ENCODE peak calls at places on chromosomes 7 and 10, in seven cellular contexts. D, Z, L, P, J, R and U are unnamed samples.

GRCh38 chr10:127492607-127493250 is 56.4 kb upstream of the NPS start:
- DNase-seq in D (peak), Z (no peak), L (no peak), P (no peak), J (no peak), R (no peak), U (no peak)

GRCh38 chr10:30027057-30028005 is 32.1 kb downstream of the JCAD start:
- DNase-seq in D (peak), Z (peak), L (peak), P (no peak), J (peak), R (peak), U (no peak)

GRCh38 chr10:91088300-91089140 is 131.9 kb upstream of the PCGF5 start:
- DNase-seq in D (peak), Z (peak), L (no peak), P (peak), J (no peak), R (no peak), U (no peak)

GRCh38 chr10:128070721-128071416 is 55.4 kb downstream of the MKI67 start:
- DNase-seq in D (no peak), Z (no peak), L (no peak), P (no peak), J (no peak), R (no peak), U (no peak)

GRCh38 chr7:146319625-146320024 is 203.0 kb downstream of the CNTNAP2 start:
- DNase-seq in D (no peak), Z (no peak), L (no peak), P (no peak), J (no peak), R (no peak), U (no peak)

GRCh38 chr10:101003639-101004206 is 4.1 kb downstream of the LZTS2 start:
- DNase-seq in D (no peak), Z (no peak), L (no peak), P (no peak), J (no peak), R (no peak), U (no peak)

GRCh38 chr10:67664936-67665335 is 31.1 kb downstream of the CTNNA3 start:
- DNase-seq in D (no peak), Z (peak), L (no peak), P (no peak), J (no peak), R (no peak), U (peak)

GRCh38 chr7:45574521-45575500 is 643 bp downstream of the ADCY1 start:
- DNase-seq in D (no peak), Z (peak), L (no peak), P (peak), J (peak), R (no peak), U (no peak)

GRCh38 chr10:45558406-45558805 is 114.2 kb downstream of the ZFAND4 start:
- DNase-seq in D (peak), Z (no peak), L (no peak), P (no peak), J (peak), R (no peak), U (no peak)

GRCh38 chr10:1366277-1366676 is 310.1 kb downstream of the WDR37 start:
- DNase-seq in D (no peak), Z (no peak), L (no peak), P (no peak), J (no peak), R (no peak), U (no peak)

GRCh38 chr7:94174956-94175355 is 170.8 kb upstream of the BET1 start:
- DNase-seq in D (no peak), Z (no peak), L (no peak), P (no peak), J (no peak), R (no peak), U (no peak)

GRCh38 chr7:92498557-92498956 is 20.8 kb upstream of the ERVW-1 start:
- DNase-seq in D (no peak), Z (no peak), L (no peak), P (no peak), J (no peak), R (no peak), U (no peak)

GRCh38 chr7:138917771-138918170 is 63.4 kb downstream of the KIAA1549 start:
- DNase-seq in D (no peak), Z (no peak), L (no peak), P (peak), J (no peak), R (no peak), U (no peak)

GRCh38 chr10:51176976-51177690 is 102.8 kb downstream of the PRKG1 start:
- DNase-seq in D (no peak), Z (peak), L (no peak), P (peak), J (no peak), R (no peak), U (peak)

GRCh38 chr10:132341781-132342180 is 9.8 kb downstream of the LRRC27 start:
- DNase-seq in D (no peak), Z (no peak), L (no peak), P (no peak), J (no peak), R (no peak), U (no peak)

GRCh38 chr10:105770813-105771212 is 1129.7 kb downstream of the SORCS3 start:
- DNase-seq in D (no peak), Z (no peak), L (no peak), P (no peak), J (no peak), R (no peak), U (no peak)

GRCh38 chr10:131854579-131855335 is 46.1 kb upstream of the PPP2R2D start:
- DNase-seq in D (no peak), Z (no peak), L (no peak), P (no peak), J (no peak), R (no peak), U (no peak)

GRCh38 chr7:49001610-49002033 is 77.3 kb downstream of the CDC14C start:
- DNase-seq in D (peak), Z (peak), L (no peak), P (peak), J (peak), R (no peak), U (no peak)

GRCh38 chr7:43450894-43451293 is 132.0 kb upstream of the STK17A start:
- DNase-seq in D (no peak), Z (no peak), L (no peak), P (no peak), J (no peak), R (no peak), U (no peak)

GRCh38 chr7:43456200-43456599 is 126.7 kb upstream of the STK17A start:
- DNase-seq in D (peak), Z (no peak), L (no peak), P (peak), J (no peak), R (no peak), U (no peak)

GRCh38 chr7:43458330-43458729 is 124.6 kb upstream of the STK17A start:
- DNase-seq in D (no peak), Z (no peak), L (no peak), P (no peak), J (no peak), R (no peak), U (no peak)

GRCh38 chr7:43458746-43459337 is 124.1 kb upstream of the STK17A start:
- DNase-seq in D (no peak), Z (no peak), L (no peak), P (no peak), J (peak), R (no peak), U (no peak)

DNA sequence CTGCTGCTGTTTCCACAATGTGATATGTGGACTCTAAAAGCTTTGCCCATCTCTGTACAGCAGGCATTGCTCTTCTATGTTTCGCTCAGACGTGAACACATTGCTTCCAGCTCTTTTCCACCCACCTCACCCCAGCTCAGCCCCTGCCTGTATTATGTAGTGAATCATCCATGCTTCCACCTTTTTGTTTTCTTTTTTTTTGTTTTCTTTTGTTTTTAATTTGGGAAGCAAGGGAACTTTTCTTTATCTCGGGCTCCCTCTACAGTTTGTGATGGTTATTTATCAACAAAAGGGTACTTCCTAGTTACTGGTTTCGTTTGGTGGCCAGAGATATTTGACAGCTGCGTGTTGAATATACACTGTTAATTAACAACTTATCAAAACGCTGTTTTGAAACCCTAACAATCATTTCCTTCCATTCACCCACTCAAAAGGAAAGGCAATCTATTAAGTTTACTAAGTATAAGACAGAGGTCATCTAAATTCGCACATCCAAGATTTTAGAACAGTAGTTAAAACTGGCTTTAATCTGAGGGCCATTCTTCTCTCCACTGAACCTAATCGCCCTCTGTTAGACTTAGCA is 127.9 kb upstream of the STK17A start:
- DNase-seq in D (peak), Z (peak), L (no peak), P (peak), J (no peak), R (no peak), U (no peak)
- H3K4me3 ChIP-seq in D (no peak), Z (no peak), L (no peak), P (no peak), J (no peak), R (no peak), U (no peak)

DNA sequence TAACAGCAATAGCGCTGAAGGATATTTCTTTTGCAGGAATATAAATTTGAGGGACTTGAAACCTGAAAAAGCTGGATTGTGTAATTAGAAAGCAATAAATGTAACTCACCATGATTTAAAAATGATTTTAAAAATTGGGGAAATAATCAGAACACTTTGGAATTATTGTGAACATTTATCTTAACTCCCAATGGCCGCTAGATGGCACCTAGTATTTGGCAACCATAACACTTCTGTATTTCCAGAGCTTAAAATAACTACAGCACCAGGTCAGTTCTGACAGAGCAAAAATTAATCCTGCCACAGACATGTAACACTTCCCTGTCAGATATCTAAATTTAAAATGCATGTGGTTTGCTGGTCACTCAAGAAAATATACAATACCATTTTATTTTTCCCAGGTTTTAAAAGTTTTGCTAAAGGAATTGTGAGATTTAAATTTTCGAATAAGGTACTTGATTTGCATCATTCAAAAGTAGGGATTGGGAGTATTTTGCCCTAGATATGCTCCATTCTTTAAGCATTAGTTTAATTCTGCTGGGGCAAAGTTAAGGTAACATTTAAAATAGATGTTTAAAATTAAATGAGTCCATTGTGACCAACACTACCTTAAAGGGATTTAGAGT is 144.5 kb downstream of the PPP1R3A start:
- DNase-seq in D (peak), Z (peak), L (no peak), P (peak), J (peak), R (no peak), U (peak)
- TF ChIP-seq CTCF in D (peak), Z (peak), L (no peak), P (peak), J (peak), R (peak), U (peak)

DNA sequence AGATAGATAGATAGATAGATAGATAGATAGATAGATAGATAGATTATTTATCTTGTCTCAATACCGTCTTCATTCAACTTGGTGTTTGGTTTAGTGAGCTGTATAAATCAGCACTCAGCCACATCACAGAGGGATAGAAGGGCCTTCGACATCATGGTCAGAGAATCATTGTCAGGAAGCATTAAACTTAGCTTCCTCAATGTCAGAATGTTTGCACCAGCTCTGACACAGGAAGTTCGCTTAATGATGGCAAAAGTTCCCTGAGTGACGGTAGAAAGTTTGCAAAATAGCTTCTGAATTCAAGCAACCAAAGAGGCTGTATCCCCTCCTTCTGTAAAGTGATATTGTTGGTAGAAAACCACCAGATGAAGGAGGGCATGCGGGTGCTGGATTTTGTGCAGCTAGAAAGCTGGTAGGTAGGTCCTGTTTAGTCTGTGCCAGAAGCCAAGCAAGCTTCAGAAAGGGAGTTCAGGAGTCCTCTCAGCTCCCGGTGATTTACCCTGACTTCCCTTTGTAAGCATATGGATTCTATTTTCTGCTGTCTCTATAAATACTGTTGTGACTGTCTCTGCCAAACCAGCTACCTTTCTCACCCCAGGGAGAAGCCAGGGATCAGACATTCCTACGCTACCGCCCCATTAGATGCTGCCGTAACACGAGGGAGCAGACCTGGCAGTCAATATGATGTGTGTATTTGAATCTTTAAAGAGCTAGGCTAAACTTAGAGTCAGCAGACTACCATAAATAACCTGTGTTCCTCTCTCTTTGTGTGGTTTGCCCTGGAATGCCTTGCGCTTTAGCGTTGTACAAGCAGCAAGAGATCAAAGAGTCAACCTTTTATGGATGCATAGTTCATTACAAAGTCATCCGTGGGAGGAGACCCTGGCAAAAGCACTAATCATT is 200.5 kb upstream of the KIAA1217 start:
- DNase-seq in D (no peak), Z (peak), L (no peak), P (peak), J (no peak), R (no peak), U (no peak)
- H3K4me3 ChIP-seq in D (no peak), Z (no peak), L (no peak), P (no peak), J (no peak), R (no peak), U (no peak)

GRCh38 chr7:80613519-80613918 is 24.9 kb upstream of the CD36 start:
- DNase-seq in D (no peak), Z (no peak), L (no peak), P (no peak), J (no peak), R (no peak), U (no peak)
- TF ChIP-seq CTCF in D (no peak), Z (no peak), L (no peak), P (no peak), J (no peak), R (no peak), U (no peak)

DNA sequence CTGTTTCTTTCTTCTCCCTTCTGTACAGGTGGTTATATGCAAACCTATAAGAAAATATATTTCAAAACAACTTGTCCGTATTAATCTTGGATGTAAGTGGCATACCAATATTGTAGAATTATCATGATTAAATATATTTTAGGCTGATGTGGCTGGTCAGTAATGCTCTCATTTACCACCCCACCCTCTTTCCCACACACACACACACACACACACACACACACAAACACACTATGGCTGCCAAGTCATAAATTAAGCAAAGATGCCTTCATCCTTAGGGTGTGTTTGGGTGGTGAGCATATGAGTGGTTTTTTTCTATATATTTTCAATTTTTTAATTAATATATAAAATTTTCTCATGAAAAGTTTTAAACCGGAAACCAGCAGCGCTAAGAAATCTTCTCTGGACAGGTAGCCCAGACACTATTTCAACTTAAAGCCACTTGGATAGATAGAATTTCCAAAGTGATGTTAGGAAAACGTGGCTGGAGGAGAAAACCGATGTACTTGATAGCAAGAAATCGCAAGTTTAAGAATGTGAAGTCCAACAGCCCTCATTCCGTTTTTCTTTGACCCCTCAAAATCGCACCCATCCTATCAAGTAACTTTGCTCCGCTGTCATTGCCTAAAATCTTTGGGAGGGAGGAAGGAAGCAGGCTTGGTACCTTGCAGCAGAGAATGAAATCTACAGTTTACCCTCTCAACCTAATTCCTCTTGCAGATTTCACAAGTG is 171.7 kb downstream of the FAM107B start:
- DNase-seq in D (no peak), Z (no peak), L (no peak), P (no peak), J (no peak), R (no peak), U (no peak)
- H3K4me3 ChIP-seq in D (peak), Z (peak), L (peak), P (peak), J (peak), R (peak), U (peak)

GRCh38 chr7:142323706-142324105 is 65.8 kb upstream of the PRSS58 start:
- DNase-seq in D (peak), Z (no peak), L (no peak), P (no peak), J (peak), R (no peak), U (no peak)

GRCh38 chr7:142321391-142321790 is 63.5 kb upstream of the PRSS58 start:
- DNase-seq in D (no peak), Z (no peak), L (no peak), P (no peak), J (no peak), R (no peak), U (no peak)

GRCh38 chr7:142320883-142321282 is 63.0 kb upstream of the PRSS58 start:
- DNase-seq in D (no peak), Z (no peak), L (no peak), P (no peak), J (no peak), R (no peak), U (no peak)

DNA sequence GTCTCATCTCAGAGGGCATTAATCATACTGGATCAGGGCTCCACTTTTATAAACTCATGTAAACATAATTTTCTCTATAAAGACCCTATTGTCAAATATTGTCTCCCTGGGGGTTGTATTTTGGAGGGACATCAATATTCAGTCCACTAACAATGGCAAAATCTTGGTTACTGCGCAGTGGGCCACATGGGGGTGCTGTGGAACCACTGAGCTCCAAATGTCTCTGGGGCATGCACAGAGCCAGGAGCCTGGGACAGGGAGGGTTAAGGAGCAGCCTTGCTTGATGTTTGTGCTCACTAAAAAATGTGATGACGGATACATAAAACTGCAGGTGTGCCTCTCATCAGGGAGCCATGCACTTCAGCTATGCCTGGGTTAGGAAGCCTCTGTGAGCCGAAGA is 62.1 kb upstream of the PRSS58 start:
- DNase-seq in D (peak), Z (no peak), L (no peak), P (no peak), J (no peak), R (no peak), U (no peak)
- TF ChIP-seq CTCF in D (peak), Z (no peak), L (peak), P (no peak), J (peak), R (no peak), U (no peak)

DNA sequence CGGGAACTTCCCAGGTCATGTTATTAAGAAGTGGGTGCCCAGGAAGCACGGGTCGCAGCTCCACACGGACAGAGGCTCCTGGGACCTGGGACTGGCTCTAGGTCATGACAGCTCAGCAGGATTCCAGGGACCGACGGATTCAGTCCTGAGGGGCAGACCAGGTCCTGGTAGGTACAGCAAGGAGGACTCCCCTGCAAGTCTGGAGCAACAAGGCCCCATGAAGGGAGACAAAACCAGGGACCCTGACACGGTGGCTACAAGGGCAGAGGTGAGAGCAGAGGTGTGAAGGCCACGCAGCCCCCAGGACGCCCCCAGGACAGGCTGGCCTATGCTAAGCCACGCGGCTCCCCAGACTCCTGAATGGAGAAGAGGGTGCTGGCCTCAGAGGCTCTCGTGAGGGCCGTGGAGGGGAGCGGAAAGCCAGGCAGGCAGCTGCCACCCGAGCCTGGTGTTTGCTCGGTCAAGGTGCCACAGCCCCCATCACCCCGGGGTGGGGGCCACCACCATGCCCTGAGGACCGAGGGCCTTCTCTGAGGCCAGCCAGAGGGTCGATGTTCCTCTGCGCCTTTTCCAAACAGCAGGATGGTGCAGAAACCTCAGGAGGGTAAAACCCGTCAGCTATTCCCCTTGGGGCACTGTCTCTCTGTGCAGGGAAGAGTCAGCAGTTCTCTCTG is 348.9 kb downstream of the PTPRN2 start:
- DNase-seq in D (no peak), Z (no peak), L (no peak), P (no peak), J (no peak), R (no peak), U (no peak)
- H3K4me3 ChIP-seq in D (no peak), Z (no peak), L (no peak), P (no peak), J (no peak), R (no peak), U (no peak)